ENCODE peak calls at places on chromosomes 3 and 15, in six cellular contexts. One of them, this sample, is unnamed.

GRCh38 chr3:149258298-149258697 is 36.7 kb upstream of the CP start:
- DNase-seq in WTC11: no peak
- DNase-seq in mucosa of gallbladder: no peak
- DNase-seq in KBM-7: peak
- DNase-seq in aorta: no peak
- DNase-seq in stimulated activated CD4-positive, alpha-beta T cell treated with anti-CD3 and anti-CD28 coated beads, Interleukin-12 subunit alpha, Interleukin-12 subunit beta, amount 100 ng/mL, for 24 hours: no peak
- DNase-seq in this sample: no peak

GRCh38 chr3:7074217-7074616 is 213.3 kb downstream of the GRM7 start:
- DNase-seq in mucosa of gallbladder: no peak
- DNase-seq in KBM-7: no peak
- DNase-seq in aorta: no peak
- DNase-seq in stimulated activated CD4-positive, alpha-beta T cell treated with anti-CD3 and anti-CD28 coated beads, Interleukin-12 subunit alpha, Interleukin-12 subunit beta, amount 100 ng/mL, for 24 hours: no peak
- DNase-seq in WTC11: no peak
- DNase-seq in this sample: no peak

GRCh38 chr3:34703058-34703457 is 904.6 kb downstream of the PDCD6IP start:
- DNase-seq in stimulated activated CD4-positive, alpha-beta T cell treated with anti-CD3 and anti-CD28 coated beads, Interleukin-12 subunit alpha, Interleukin-12 subunit beta, amount 100 ng/mL, for 24 hours: no peak
- DNase-seq in WTC11: no peak
- DNase-seq in aorta: no peak
- DNase-seq in KBM-7: no peak
- DNase-seq in mucosa of gallbladder: no peak
- DNase-seq in this sample: no peak

GRCh38 chr3:182979103-182979697 is 1.1 kb downstream of the DCUN1D1 start:
- DNase-seq in WTC11: no peak
- DNase-seq in stimulated activated CD4-positive, alpha-beta T cell treated with anti-CD3 and anti-CD28 coated beads, Interleukin-12 subunit alpha, Interleukin-12 subunit beta, amount 100 ng/mL, for 24 hours: no peak
- DNase-seq in aorta: no peak
- DNase-seq in KBM-7: no peak
- DNase-seq in mucosa of gallbladder: no peak
- DNase-seq in this sample: no peak

GRCh38 chr3:116103868-116104530 is 341.3 kb downstream of the LSAMP start:
- DNase-seq in stimulated activated CD4-positive, alpha-beta T cell treated with anti-CD3 and anti-CD28 coated beads, Interleukin-12 subunit alpha, Interleukin-12 subunit beta, amount 100 ng/mL, for 24 hours: no peak
- DNase-seq in KBM-7: no peak
- DNase-seq in aorta: no peak
- DNase-seq in mucosa of gallbladder: no peak
- DNase-seq in WTC11: no peak
- DNase-seq in this sample: no peak

GRCh38 chr15:100224206-100225185 is 117.3 kb downstream of the ADAMTS17 start:
- DNase-seq in aorta: no peak
- DNase-seq in mucosa of gallbladder: no peak
- DNase-seq in WTC11: no peak
- DNase-seq in stimulated activated CD4-positive, alpha-beta T cell treated with anti-CD3 and anti-CD28 coated beads, Interleukin-12 subunit alpha, Interleukin-12 subunit beta, amount 100 ng/mL, for 24 hours: no peak
- DNase-seq in KBM-7: peak
- DNase-seq in this sample: no peak

GRCh38 chr3:102180291-102180931 is 254.4 kb upstream of the ZPLD1 start:
- DNase-seq in WTC11: no peak
- DNase-seq in aorta: no peak
- DNase-seq in mucosa of gallbladder: no peak
- DNase-seq in stimulated activated CD4-positive, alpha-beta T cell treated with anti-CD3 and anti-CD28 coated beads, Interleukin-12 subunit alpha, Interleukin-12 subunit beta, amount 100 ng/mL, for 24 hours: no peak
- DNase-seq in KBM-7: peak
- DNase-seq in this sample: no peak

GRCh38 chr3:4953119-4953518 is 26.1 kb upstream of the BHLHE40 start:
- DNase-seq in KBM-7: no peak
- DNase-seq in stimulated activated CD4-positive, alpha-beta T cell treated with anti-CD3 and anti-CD28 coated beads, Interleukin-12 subunit alpha, Interleukin-12 subunit beta, amount 100 ng/mL, for 24 hours: no peak
- DNase-seq in mucosa of gallbladder: no peak
- DNase-seq in aorta: no peak
- DNase-seq in WTC11: no peak
- DNase-seq in this sample: no peak

GRCh38 chr15:63476229-63476632 is 28.2 kb upstream of the USP3 start:
- DNase-seq in KBM-7: no peak
- DNase-seq in stimulated activated CD4-positive, alpha-beta T cell treated with anti-CD3 and anti-CD28 coated beads, Interleukin-12 subunit alpha, Interleukin-12 subunit beta, amount 100 ng/mL, for 24 hours: no peak
- DNase-seq in WTC11: no peak
- DNase-seq in aorta: no peak
- DNase-seq in mucosa of gallbladder: peak
- DNase-seq in this sample: no peak

GRCh38 chr15:66164788-66165187 is 88.8 kb downstream of the MEGF11 start:
- DNase-seq in stimulated activated CD4-positive, alpha-beta T cell treated with anti-CD3 and anti-CD28 coated beads, Interleukin-12 subunit alpha, Interleukin-12 subunit beta, amount 100 ng/mL, for 24 hours: no peak
- DNase-seq in mucosa of gallbladder: no peak
- DNase-seq in WTC11: no peak
- DNase-seq in KBM-7: no peak
- DNase-seq in aorta: no peak
- DNase-seq in this sample: no peak

GRCh38 chr3:123949606-123950005 is 11.4 kb downstream of the CCDC14 start:
- DNase-seq in stimulated activated CD4-positive, alpha-beta T cell treated with anti-CD3 and anti-CD28 coated beads, Interleukin-12 subunit alpha, Interleukin-12 subunit beta, amount 100 ng/mL, for 24 hours: no peak
- DNase-seq in KBM-7: no peak
- DNase-seq in aorta: no peak
- DNase-seq in WTC11: no peak
- DNase-seq in mucosa of gallbladder: no peak
- DNase-seq in this sample: no peak

GRCh38 chr3:181705081-181705480 is 6.6 kb upstream of the SOX2 start:
- DNase-seq in mucosa of gallbladder: no peak
- DNase-seq in WTC11: no peak
- DNase-seq in stimulated activated CD4-positive, alpha-beta T cell treated with anti-CD3 and anti-CD28 coated beads, Interleukin-12 subunit alpha, Interleukin-12 subunit beta, amount 100 ng/mL, for 24 hours: no peak
- DNase-seq in aorta: no peak
- DNase-seq in KBM-7: no peak
- DNase-seq in this sample: no peak

GRCh38 chr15:45653702-45654424 is 19.0 kb downstream of the SQOR start:
- DNase-seq in WTC11: no peak
- DNase-seq in mucosa of gallbladder: no peak
- DNase-seq in aorta: no peak
- DNase-seq in KBM-7: peak
- DNase-seq in stimulated activated CD4-positive, alpha-beta T cell treated with anti-CD3 and anti-CD28 coated beads, Interleukin-12 subunit alpha, Interleukin-12 subunit beta, amount 100 ng/mL, for 24 hours: no peak
- DNase-seq in this sample: no peak

GRCh38 chr3:72529084-72529483 is 319.2 kb downstream of the SHQ1 start:
- DNase-seq in aorta: no peak
- DNase-seq in stimulated activated CD4-positive, alpha-beta T cell treated with anti-CD3 and anti-CD28 coated beads, Interleukin-12 subunit alpha, Interleukin-12 subunit beta, amount 100 ng/mL, for 24 hours: no peak
- DNase-seq in KBM-7: no peak
- DNase-seq in WTC11: no peak
- DNase-seq in mucosa of gallbladder: no peak
- DNase-seq in this sample: no peak

GRCh38 chr3:152331018-152331541 is 62.4 kb downstream of the MBNL1 start:
- DNase-seq in KBM-7: no peak
- DNase-seq in WTC11: no peak
- DNase-seq in aorta: no peak
- DNase-seq in stimulated activated CD4-positive, alpha-beta T cell treated with anti-CD3 and anti-CD28 coated beads, Interleukin-12 subunit alpha, Interleukin-12 subunit beta, amount 100 ng/mL, for 24 hours: peak
- DNase-seq in mucosa of gallbladder: no peak
- DNase-seq in this sample: no peak

GRCh38 chr15:32952901-32953889 is 235.4 kb downstream of the GREM1 start:
- DNase-seq in stimulated activated CD4-positive, alpha-beta T cell treated with anti-CD3 and anti-CD28 coated beads, Interleukin-12 subunit alpha, Interleukin-12 subunit beta, amount 100 ng/mL, for 24 hours: no peak
- DNase-seq in aorta: no peak
- DNase-seq in KBM-7: no peak
- DNase-seq in WTC11: no peak
- DNase-seq in mucosa of gallbladder: no peak
- DNase-seq in this sample: no peak

GRCh38 chr3:43161684-43162512 is 56.0 kb upstream of the POMGNT2 start:
- DNase-seq in stimulated activated CD4-positive, alpha-beta T cell treated with anti-CD3 and anti-CD28 coated beads, Interleukin-12 subunit alpha, Interleukin-12 subunit beta, amount 100 ng/mL, for 24 hours: no peak
- DNase-seq in KBM-7: peak
- DNase-seq in WTC11: peak
- DNase-seq in aorta: no peak
- DNase-seq in mucosa of gallbladder: no peak
- DNase-seq in this sample: no peak

GRCh38 chr3:120791958-120792357 is 49.4 kb downstream of the GTF2E1 start:
- DNase-seq in stimulated activated CD4-positive, alpha-beta T cell treated with anti-CD3 and anti-CD28 coated beads, Interleukin-12 subunit alpha, Interleukin-12 subunit beta, amount 100 ng/mL, for 24 hours: no peak
- DNase-seq in mucosa of gallbladder: no peak
- DNase-seq in aorta: no peak
- DNase-seq in KBM-7: no peak
- DNase-seq in WTC11: no peak
- DNase-seq in this sample: no peak

GRCh38 chr3:153078826-153079225 is 83.2 kb upstream of the RAP2B start:
- DNase-seq in KBM-7: no peak
- DNase-seq in stimulated activated CD4-positive, alpha-beta T cell treated with anti-CD3 and anti-CD28 coated beads, Interleukin-12 subunit alpha, Interleukin-12 subunit beta, amount 100 ng/mL, for 24 hours: no peak
- DNase-seq in mucosa of gallbladder: no peak
- DNase-seq in aorta: no peak
- DNase-seq in WTC11: no peak
- DNase-seq in this sample: no peak

GRCh38 chr15:60155661-60156060 is 151.6 kb downstream of the FOXB1 start:
- DNase-seq in KBM-7: no peak
- DNase-seq in stimulated activated CD4-positive, alpha-beta T cell treated with anti-CD3 and anti-CD28 coated beads, Interleukin-12 subunit alpha, Interleukin-12 subunit beta, amount 100 ng/mL, for 24 hours: no peak
- DNase-seq in WTC11: no peak
- DNase-seq in aorta: no peak
- DNase-seq in mucosa of gallbladder: no peak
- DNase-seq in this sample: no peak

GRCh38 chr3:132695422-132695821 is 26.8 kb downstream of the NPHP3 start:
- DNase-seq in aorta: no peak
- DNase-seq in mucosa of gallbladder: no peak
- DNase-seq in KBM-7: no peak
- DNase-seq in stimulated activated CD4-positive, alpha-beta T cell treated with anti-CD3 and anti-CD28 coated beads, Interleukin-12 subunit alpha, Interleukin-12 subunit beta, amount 100 ng/mL, for 24 hours: no peak
- DNase-seq in WTC11: no peak
- DNase-seq in this sample: no peak

GRCh38 chr3:97895216-97895615 is 73.4 kb downstream of the CRYBG3 start:
- DNase-seq in aorta: no peak
- DNase-seq in stimulated activated CD4-positive, alpha-beta T cell treated with anti-CD3 and anti-CD28 coated beads, Interleukin-12 subunit alpha, Interleukin-12 subunit beta, amount 100 ng/mL, for 24 hours: no peak
- DNase-seq in mucosa of gallbladder: no peak
- DNase-seq in WTC11: no peak
- DNase-seq in KBM-7: no peak
- DNase-seq in this sample: no peak

GRCh38 chr15:29566914-29567313 is 255.4 kb downstream of the TJP1 start:
- DNase-seq in mucosa of gallbladder: no peak
- DNase-seq in aorta: no peak
- DNase-seq in WTC11: peak
- DNase-seq in KBM-7: no peak
- DNase-seq in stimulated activated CD4-positive, alpha-beta T cell treated with anti-CD3 and anti-CD28 coated beads, Interleukin-12 subunit alpha, Interleukin-12 subunit beta, amount 100 ng/mL, for 24 hours: no peak
- DNase-seq in this sample: no peak

This sample was measured in activated naive CD8-positive, alpha-beta T cell treated with anti-CD3 and anti-CD28 coated beads, Interleukin-2, amount 50 U/mL, for 16 hours.